ENCODE peak calls at places on chromosomes 6 and 20, in seven cellular contexts. G is uterus, I is mammary epithelial cell, N is cardiac muscle cell, Y is mesendoderm, M is adrenal gland, Z is tibial artery. A is an unnamed sample.
A peak's percentile ranks its signal among the peaks of the same experiment; 100 is the strongest.

GRCh38 chr6:26392932-26393636 is 9.0 kb upstream of the BTN3A1 start:
- DNase-seq in G (no peak), I (no peak), N (peak; percentile 69), Y (no peak), M (no peak), Z (no peak), A (no peak)

GRCh38 chr6:156905801-156906200 is 128.6 kb downstream of the ARID1B start:
- DNase-seq in G (no peak), I (no peak), N (no peak), Y (no peak), M (no peak), Z (no peak), A (no peak)

GRCh38 chr6:25431642-25432307 is 152.6 kb downstream of the CARMIL1 start:
- DNase-seq in G (no peak), I (no peak), N (no peak), Y (no peak), M (no peak), Z (no peak), A (no peak)

GRCh38 chr6:26196846-26197683 is 109.8 kb downstream of the HFE start:
- DNase-seq in G (peak; percentile 66), I (peak; percentile 89), N (peak; percentile 94), Y (peak; percentile 94), M (peak; percentile 91), Z (peak; percentile 89), A (peak; percentile 96)

GRCh38 chr6:72624557-72625160 is 2.8 kb downstream of the KCNQ5 start:
- DNase-seq in G (no peak), I (peak; percentile 19), N (peak; percentile 44), Y (peak; percentile 16), M (no peak), Z (no peak), A (no peak)

GRCh38 chr20:41086402-41087324 is 50.7 kb upstream of the PLCG1 start:
- DNase-seq in G (no peak), I (peak; percentile 64), N (peak; percentile 30), Y (no peak), M (no peak), Z (no peak), A (no peak)

GRCh38 chr6:103036846-103037245 is 1643.3 kb downstream of the GRIK2 start:
- DNase-seq in G (no peak), I (no peak), N (no peak), Y (peak; percentile 29), M (no peak), Z (no peak), A (no peak)

GRCh38 chr6:9504191-9504590 is 910.7 kb downstream of the TFAP2A start:
- DNase-seq in G (no peak), I (no peak), N (no peak), Y (no peak), M (no peak), Z (no peak), A (no peak)

GRCh38 chr6:5135783-5136376 is 50.7 kb downstream of the PPP1R3G start:
- DNase-seq in G (no peak), I (peak; percentile 23), N (peak; percentile 45), Y (peak; percentile 73), M (no peak), Z (no peak), A (no peak)

GRCh38 chr6:39088331-39088730 is 26.7 kb downstream of the SAYSD1 start:
- DNase-seq in G (no peak), I (no peak), N (peak; percentile 77), Y (peak; percentile 92), M (peak; percentile 30), Z (no peak), A (no peak)

GRCh38 chr6:16947461-16948159 is 154.2 kb upstream of the STMND1 start:
- DNase-seq in G (peak; percentile 24), I (peak; percentile 75), N (peak; percentile 96), Y (peak; percentile 93), M (peak; percentile 82), Z (no peak), A (no peak)

GRCh38 chr6:99614430-99615161 is 8.0 kb downstream of the PRDM13 start:
- DNase-seq in G (no peak), I (no peak), N (no peak), Y (peak; percentile 81), M (no peak), Z (no peak), A (no peak)

GRCh38 chr20:61901421-61902212 is 164.1 kb downstream of the TAF4 start:
- DNase-seq in G (no peak), I (no peak), N (no peak), Y (no peak), M (no peak), Z (no peak), A (no peak)

GRCh38 chr6:158548418-158549161 is 11.3 kb upstream of the TMEM181 start:
- DNase-seq in G (no peak), I (no peak), N (no peak), Y (no peak), M (no peak), Z (no peak), A (no peak)

GRCh38 chr6:36333889-36334288 is 2.8 kb downstream of the BNIP5 start:
- DNase-seq in G (peak; percentile 47), I (no peak), N (peak; percentile 74), Y (peak; percentile 56), M (no peak), Z (no peak), A (no peak)

GRCh38 chr6:129785756-129786135 is 75.4 kb downstream of the TMEM244 start:
- DNase-seq in G (no peak), I (no peak), N (no peak), Y (no peak), M (no peak), Z (no peak), A (no peak)

GRCh38 chr20:5784735-5785134 is 34.5 kb downstream of the SHLD1 start:
- DNase-seq in G (no peak), I (no peak), N (no peak), Y (no peak), M (no peak), Z (no peak), A (no peak)

GRCh38 chr20:36745234-36745926 is 510 bp downstream of the NDRG3 start:
- DNase-seq in G (no peak), I (peak; percentile 4), N (peak; percentile 8), Y (peak; percentile 46), M (peak; percentile 38), Z (peak; percentile 65), A (peak; percentile 46)

GRCh38 chr6:111204881-111205280 is 117.6 kb downstream of the SLC16A10 start:
- DNase-seq in G (no peak), I (no peak), N (no peak), Y (no peak), M (no peak), Z (no peak), A (no peak)

GRCh38 chr6:5132741-5133140 is 47.6 kb downstream of the PPP1R3G start:
- DNase-seq in G (peak; percentile 71), I (no peak), N (peak; percentile 97), Y (peak; percentile 41), M (peak; percentile 59), Z (peak; percentile 71), A (no peak)

GRCh38 chr20:11982289-11982957 is 64.7 kb downstream of the BTBD3 start:
- DNase-seq in G (no peak), I (no peak), N (no peak), Y (no peak), M (no peak), Z (no peak), A (no peak)

DNA sequence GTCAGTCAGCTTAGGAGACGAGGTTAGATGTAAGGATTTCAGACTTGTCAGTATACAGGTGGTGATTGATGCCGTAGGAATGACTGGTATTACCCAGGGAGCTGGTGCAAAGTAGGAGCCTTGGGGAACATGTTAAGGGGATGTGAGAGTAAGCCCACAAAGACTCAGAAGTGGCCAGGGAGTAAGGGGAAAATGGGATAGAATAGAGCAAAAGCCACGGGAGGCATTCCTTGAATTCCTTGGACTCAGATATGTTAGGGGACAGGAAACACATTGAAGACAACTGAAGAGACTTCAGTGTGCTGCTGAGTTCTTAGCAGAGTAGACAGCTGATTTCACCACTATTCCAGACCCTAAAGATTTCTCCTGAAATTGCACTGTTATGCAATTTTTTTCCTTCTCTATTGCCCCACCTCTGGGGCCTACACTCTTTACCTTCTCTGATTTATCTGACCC is 1.2 kb upstream of the ACAT2 start:
- DNase-seq in G (no peak), I (peak; percentile 44), N (peak; percentile 85), Y (peak; percentile 99), M (no peak), Z (no peak), A (peak; percentile 85)
- H3K4me3 ChIP-seq in G (no peak overlapping the region), I (no peak overlapping the region), N (peak overlapping the region; percentile 45), Y (no peak overlapping the region), M (no peak overlapping the region), Z (peak overlapping the region; percentile 64), A (peak overlapping the region; percentile 71)

DNA sequence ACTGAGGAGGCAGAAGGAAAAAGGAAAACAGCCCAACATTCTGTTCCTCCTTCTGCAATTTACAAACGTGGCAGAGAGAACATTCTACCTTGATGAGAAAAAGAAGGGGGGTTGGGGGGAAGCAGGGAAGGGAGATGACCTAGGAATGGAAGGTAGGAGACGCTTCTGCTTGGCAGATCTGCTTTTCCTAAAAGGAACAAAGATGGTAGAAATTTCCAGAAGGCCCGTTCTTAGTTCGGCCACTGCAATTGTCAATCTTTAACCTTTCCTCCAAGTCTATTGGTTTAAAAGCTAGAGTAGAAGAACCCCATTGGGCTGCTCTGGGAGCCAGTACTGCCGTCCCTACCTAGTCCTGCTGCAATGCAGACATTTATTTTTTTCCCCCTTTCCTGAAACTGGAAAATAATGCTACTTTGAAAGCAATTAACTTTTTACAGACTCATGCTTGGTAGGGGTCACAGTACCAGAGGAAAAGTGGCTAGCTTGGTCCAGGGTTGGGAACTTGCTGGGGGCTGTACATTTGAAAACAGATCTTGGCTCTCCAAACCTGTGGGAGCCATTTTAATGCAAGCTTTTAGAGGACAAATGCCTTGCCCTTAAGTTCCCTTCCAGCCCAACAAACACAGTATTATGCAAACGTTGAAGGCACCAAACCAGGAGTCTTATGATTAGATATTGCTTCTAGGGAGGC is 2.7 kb downstream of the ZMYND8 start:
- DNase-seq in G (no peak), I (no peak), N (peak; percentile 88), Y (no peak), M (no peak), Z (no peak), A (no peak)
- H3K27ac ChIP-seq in G (peak overlapping the region; percentile 99), I (peak overlapping the region; percentile 94), N (peak overlapping the region; percentile 98), Y (peak overlapping the region; percentile 54), M (peak overlapping the region; percentile 95), Z (peak overlapping the region; percentile 84), A (peak overlapping the region; percentile 96)

GRCh38 chr20:17875981-17876385 is 92.6 kb downstream of the SNX5 start:
- DNase-seq in G (no peak), I (no peak), N (peak; percentile 31), Y (peak; percentile 72), M (peak; percentile 24), Z (no peak), A (no peak)

GRCh38 chr20:17873410-17874270 is 95.0 kb downstream of the SNX5 start:
- DNase-seq in G (peak; percentile 92), I (no peak), N (peak; percentile 98), Y (no peak), M (peak; percentile 95), Z (peak; percentile 91), A (peak; percentile 79)

GRCh38 chr20:17875106-17875980 is 93.3 kb downstream of the SNX5 start:
- DNase-seq in G (peak; percentile 87), I (no peak), N (peak; percentile 95), Y (no peak), M (peak; percentile 95), Z (peak; percentile 86), A (peak; percentile 57)

GRCh38 chr20:17872920-17873319 is 95.7 kb downstream of the SNX5 start:
- DNase-seq in G (no peak), I (no peak), N (no peak), Y (no peak), M (no peak), Z (peak; percentile 52), A (no peak)

GRCh38 chr20:17874271-17875105 is 94.1 kb downstream of the SNX5 start:
- DNase-seq in G (no peak), I (no peak), N (no peak), Y (no peak), M (no peak), Z (no peak), A (no peak)
- H3K4me3 ChIP-seq in G (no peak overlapping the region), I (no peak overlapping the region), N (no peak overlapping the region), Y (no peak overlapping the region), M (no peak overlapping the region), Z (peak overlapping the region; percentile 17), A (no peak overlapping the region)

GRCh38 chr6:52500268-52501129 is 76.4 kb downstream of the TRAM2 start:
- DNase-seq in G (no peak), I (no peak), N (no peak), Y (no peak), M (no peak), Z (peak; percentile 82), A (no peak)
- H3K27ac ChIP-seq in G (no peak overlapping the region), I (no peak overlapping the region), N (no peak overlapping the region), Y (peak overlapping the region; percentile 14), M (no peak overlapping the region), Z (peak overlapping the region; percentile 73), A (peak overlapping the region; percentile 82)

A was measured in SJSA1.